ENCODE peak calls at places on chromosome 4, in four cellular contexts. Q, H, Y and T are unnamed samples.

GRCh38 chr4:20044502-20044911 is 207.2 kb upstream of the SLIT2 start:
- DNase-seq in Q (no peak), H (peak), Y (peak), T (peak)

GRCh38 chr4:39770969-39771724 is 73.2 kb downstream of the UBE2K start:
- DNase-seq in Q (no peak), H (no peak), Y (no peak), T (no peak)

GRCh38 chr4:41160010-41160789 is 54.1 kb downstream of the APBB2 start:
- DNase-seq in Q (no peak), H (peak), Y (peak), T (peak)

GRCh38 chr4:165864228-165864627 is 8.8 kb upstream of the TLL1 start:
- DNase-seq in Q (no peak), H (no peak), Y (peak), T (peak)

GRCh38 chr4:159117968-159118367 is 15.1 kb downstream of the RAPGEF2 start:
- DNase-seq in Q (no peak), H (peak), Y (no peak), T (no peak)

GRCh38 chr4:82753725-82754410 is 44.7 kb downstream of the SCD5 start:
- DNase-seq in Q (no peak), H (peak), Y (peak), T (peak)

GRCh38 chr4:52376107-52376704 is 282.9 kb downstream of the USP46 start:
- DNase-seq in Q (no peak), H (peak), Y (peak), T (peak)

GRCh38 chr4:77202491-77202890 is 45.5 kb downstream of the CCNG2 start:
- DNase-seq in Q (peak), H (peak), Y (no peak), T (no peak)

GRCh38 chr4:41851621-41852020 is 83.6 kb upstream of the TMEM33 start:
- DNase-seq in Q (no peak), H (no peak), Y (no peak), T (no peak)

GRCh38 chr4:24419147-24420034 is 165.0 kb downstream of the DHX15 start:
- DNase-seq in Q (peak), H (peak), Y (peak), T (peak)

GRCh38 chr4:158588777-158589176 is 67.1 kb downstream of the RXFP1 start:
- DNase-seq in Q (no peak), H (peak), Y (no peak), T (no peak)

GRCh38 chr4:3516836-3517730 is 15.1 kb downstream of the LRPAP1 start:
- DNase-seq in Q (no peak), H (no peak), Y (no peak), T (peak)

GRCh38 chr4:134668237-134668636 is 466.6 kb upstream of the PABPC4L start:
- DNase-seq in Q (no peak), H (peak), Y (no peak), T (peak)

GRCh38 chr4:183323295-183323694 is 1.1 kb upstream of the CLDN24 start:
- DNase-seq in Q (no peak), H (no peak), Y (no peak), T (no peak)

GRCh38 chr4:57068237-57068981 is 41.8 kb downstream of the IGFBP7 start:
- DNase-seq in Q (no peak), H (no peak), Y (no peak), T (no peak)

GRCh38 chr4:125085-125820 is 952 bp downstream of the ZNF718 start:
- DNase-seq in Q (peak), H (peak), Y (peak), T (peak)

GRCh38 chr4:82833696-82834313 is 35.2 kb upstream of the SCD5 start:
- DNase-seq in Q (peak), H (peak), Y (peak), T (peak)

GRCh38 chr4:189785257-189785656 is 155.4 kb upstream of the FRG1 start:
- DNase-seq in Q (no peak), H (no peak), Y (no peak), T (no peak)

GRCh38 chr4:16686195-16686594 is 212.2 kb downstream of the LDB2 start:
- DNase-seq in Q (no peak), H (no peak), Y (peak), T (peak)

GRCh38 chr4:102842367-102842766 is 15.0 kb upstream of the UBE2D3 start:
- DNase-seq in Q (no peak), H (no peak), Y (no peak), T (no peak)

GRCh38 chr4:80740375-80740774 is 290.1 kb upstream of the BMP3 start:
- DNase-seq in Q (no peak), H (peak), Y (no peak), T (no peak)

GRCh38 chr4:4859010-4859798 is at the start of gene MSX1:
- DNase-seq in Q (peak), H (peak), Y (peak), T (peak)

GRCh38 chr4:186192068-186192751 is 843 bp downstream of the CYP4V2 start:
- DNase-seq in Q (peak), H (peak), Y (peak), T (peak)

GRCh38 chr4:186190456-186191265 is 706 bp upstream of the CYP4V2 start:
- DNase-seq in Q (no peak), H (peak), Y (peak), T (peak)

GRCh38 chr4:186189656-186190055 is 1.7 kb upstream of the CYP4V2 start:
- DNase-seq in Q (no peak), H (no peak), Y (no peak), T (no peak)

GRCh38 chr4:186193851-186194250 is 2.5 kb downstream of the CYP4V2 start:
- DNase-seq in Q (no peak), H (no peak), Y (no peak), T (no peak)

DNA sequence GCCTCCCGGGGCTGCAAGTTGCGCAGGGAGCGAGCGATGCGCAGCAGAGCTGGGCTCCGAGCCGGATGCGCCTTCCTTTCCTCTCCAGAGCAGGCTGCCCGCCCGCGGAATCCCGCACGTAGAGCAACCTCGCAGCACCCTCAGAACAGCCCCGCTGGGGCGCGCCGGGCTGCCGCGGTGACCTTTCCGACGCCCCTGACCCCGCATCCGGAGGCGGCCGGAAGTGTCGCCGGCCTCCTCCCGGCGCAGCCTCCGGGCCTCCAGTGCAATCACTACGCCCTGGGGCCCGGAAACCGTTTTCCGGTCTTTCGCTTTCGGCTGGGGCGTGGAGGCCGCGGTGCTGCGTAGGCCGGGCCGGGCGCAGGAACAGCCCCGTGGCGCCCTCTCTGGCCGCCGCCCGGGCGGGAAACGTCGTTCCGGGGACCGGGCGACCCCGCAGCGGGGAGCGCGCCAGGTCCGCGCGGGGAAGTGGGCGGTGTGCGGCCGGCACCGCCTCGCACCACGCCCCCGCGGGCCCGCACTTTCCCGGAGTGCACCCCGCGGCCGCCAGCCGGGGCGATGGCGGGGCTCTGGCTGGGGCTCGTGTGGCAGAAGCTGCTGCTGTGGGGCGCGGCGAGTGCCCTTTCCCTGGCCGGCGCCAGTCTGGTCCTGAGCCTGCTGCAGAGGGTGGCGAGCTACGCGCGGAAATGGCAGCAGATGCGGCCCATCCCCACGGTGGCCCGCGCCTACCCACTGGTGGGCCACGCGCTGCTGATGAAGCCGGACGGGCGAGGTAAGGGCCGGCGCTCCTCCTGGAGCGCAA is at the start of gene CYP4V2:
- DNase-seq in Q (peak), H (peak), Y (peak), T (peak)
- TF ChIP-seq CTCF in Q (peak), H (no peak), Y (no peak), T (no peak)

DNA sequence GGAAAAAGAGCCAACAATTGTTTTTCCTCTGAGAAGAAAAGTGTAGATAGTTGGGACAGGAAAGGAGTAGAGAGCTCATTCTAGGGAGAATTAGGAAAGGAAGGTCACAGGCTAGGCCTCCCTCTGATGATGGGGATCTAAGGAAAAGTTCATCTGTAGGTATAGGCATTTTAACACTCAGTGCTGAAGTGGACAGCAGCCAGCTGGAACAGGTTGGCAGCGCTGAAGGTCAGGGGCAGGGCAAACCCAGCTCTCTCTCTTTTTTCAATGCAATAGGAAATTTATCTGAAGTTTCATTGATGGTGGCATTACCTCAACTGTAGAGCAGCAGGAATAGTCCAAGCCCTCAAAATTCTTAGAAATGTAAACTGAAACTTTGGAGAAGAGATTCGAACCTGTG is 98.5 kb upstream of the ETNPPL start:
- DNase-seq in Q (no peak), H (peak), Y (peak), T (peak)
- H3K4me3 ChIP-seq in Q (no peak), H (no peak), Y (no peak), T (no peak)

DNA sequence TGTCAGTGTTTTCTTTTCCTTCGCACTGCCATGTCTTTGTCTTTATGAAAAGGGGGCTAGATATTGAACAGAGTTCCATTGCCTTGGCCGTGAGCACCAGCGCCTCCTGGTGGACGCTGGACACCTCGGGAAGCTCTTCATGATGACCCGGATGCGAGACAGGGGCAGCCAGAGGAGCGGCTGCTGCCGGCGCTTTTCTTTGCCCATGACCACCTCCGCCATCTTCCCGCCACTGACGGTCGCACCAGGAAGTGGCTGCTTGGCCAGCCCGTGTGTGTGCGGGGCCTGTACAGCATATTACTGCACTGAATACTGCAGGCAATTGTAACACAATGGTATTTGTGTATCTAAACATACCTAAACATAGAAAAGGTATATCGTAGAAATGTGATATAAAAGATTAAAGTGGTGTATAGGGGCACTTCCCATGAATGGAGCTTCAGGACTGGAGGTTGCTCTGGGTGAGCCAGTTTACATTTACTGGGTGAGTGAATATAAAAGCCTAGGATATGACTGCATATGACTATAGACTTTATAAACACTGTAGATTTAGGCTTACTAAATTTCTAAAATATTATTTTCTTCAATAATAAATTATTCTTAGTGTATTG is 15.8 kb upstream of the GRIA2 start:
- DNase-seq in Q (peak), H (peak), Y (peak), T (peak)
- TF ChIP-seq CTCF in Q (peak), H (no peak), Y (peak), T (peak)

GRCh38 chr4:6198278-6198677 is 2.1 kb downstream of the JAKMIP1 start:
- DNase-seq in Q (peak), H (no peak), Y (no peak), T (no peak)
- H3K4me3 ChIP-seq in Q (no peak), H (no peak), Y (no peak), T (no peak)

GRCh38 chr4:147109800-147110199 is 164.1 kb upstream of the TTC29 start:
- DNase-seq in Q (no peak), H (no peak), Y (no peak), T (no peak)

GRCh38 chr4:147108409-147108808 is 162.7 kb upstream of the TTC29 start:
- DNase-seq in Q (no peak), H (peak), Y (peak), T (peak)

GRCh38 chr4:147110473-147110872 is 164.8 kb upstream of the TTC29 start:
- DNase-seq in Q (no peak), H (no peak), Y (no peak), T (no peak)

GRCh38 chr4:147110968-147111367 is 165.3 kb upstream of the TTC29 start:
- DNase-seq in Q (no peak), H (peak), Y (peak), T (peak)
- TF ChIP-seq CTCF in Q (no peak), H (peak), Y (no peak), T (peak)

GRCh38 chr4:146639414-146639814 is 721 bp downstream of the POU4F2 start:
- DNase-seq in Q (no peak), H (no peak), Y (no peak), T (no peak)

GRCh38 chr4:146638801-146639351 is at the start of gene POU4F2:
- DNase-seq in Q (no peak), H (peak), Y (peak), T (peak)

GRCh38 chr4:146640021-146640425 is 1.3 kb downstream of the POU4F2 start:
- DNase-seq in Q (no peak), H (no peak), Y (no peak), T (no peak)

GRCh38 chr4:146641762-146642161 is 3.1 kb downstream of the POU4F2 start:
- DNase-seq in Q (no peak), H (no peak), Y (no peak), T (no peak)

GRCh38 chr4:146640459-146641061 is 1.9 kb downstream of the POU4F2 start:
- DNase-seq in Q (no peak), H (no peak), Y (no peak), T (no peak)
- H3K4me3 ChIP-seq in Q (no peak), H (no peak), Y (no peak), T (no peak)

DNA sequence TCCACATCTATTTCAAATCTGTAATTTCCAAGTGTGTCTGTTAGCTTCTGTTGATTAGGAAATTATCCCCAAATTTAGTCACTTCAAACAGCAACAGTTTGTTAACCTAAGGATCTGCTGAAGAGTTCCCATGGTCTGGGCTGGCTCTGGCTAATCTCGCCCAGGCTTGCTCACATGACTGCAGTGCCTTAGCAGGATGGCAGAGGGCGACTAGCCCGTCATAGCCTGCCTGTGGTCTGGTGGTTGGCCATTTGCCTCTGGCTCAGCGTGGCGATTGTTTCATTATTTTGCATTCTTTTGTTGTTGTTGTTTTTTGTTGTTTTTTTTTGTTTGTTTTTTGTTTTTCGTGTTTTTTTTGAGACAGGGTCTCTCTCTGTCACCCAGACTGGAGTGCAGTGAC is 264.0 kb downstream of the TRIML1 start:
- DNase-seq in Q (no peak), H (peak), Y (no peak), T (no peak)
- TF ChIP-seq CTCF in Q (no peak), H (peak), Y (no peak), T (no peak)